ENCODE peak calls at places on chromosomes 4 and X, in four cellular contexts. One of them, this sample, is unnamed.

GRCh38 chr4:6470502-6471302 is 1.7 kb downstream of the PPP2R2C start:
- DNase-seq in central memory CD4-positive, alpha-beta T cell: no peak
- DNase-seq in HT1080: peak
- DNase-seq in T-cell: no peak
- DNase-seq in this sample: peak

GRCh38 chr4:10075158-10075863 is 41.3 kb downstream of the WDR1 start:
- DNase-seq in central memory CD4-positive, alpha-beta T cell: no peak
- DNase-seq in HT1080: no peak
- DNase-seq in T-cell: no peak
- DNase-seq in this sample: no peak

GRCh38 chr4:127533028-127533700 is 99.6 kb upstream of the INTU start:
- DNase-seq in central memory CD4-positive, alpha-beta T cell: no peak
- DNase-seq in HT1080: no peak
- DNase-seq in T-cell: no peak
- DNase-seq in this sample: no peak

GRCh38 chr4:146359771-146360170 is 145.4 kb downstream of the REELD1 start:
- DNase-seq in central memory CD4-positive, alpha-beta T cell: no peak
- DNase-seq in HT1080: no peak
- DNase-seq in T-cell: no peak
- DNase-seq in this sample: no peak

GRCh38 chr4:20428410-20429160 is 176.9 kb downstream of the SLIT2 start:
- DNase-seq in central memory CD4-positive, alpha-beta T cell: no peak
- DNase-seq in HT1080: no peak
- DNase-seq in T-cell: no peak
- DNase-seq in this sample: no peak

GRCh38 chr4:43837604-43838003 is 611.0 kb downstream of the KCTD8 start:
- DNase-seq in central memory CD4-positive, alpha-beta T cell: no peak
- DNase-seq in HT1080: no peak
- DNase-seq in T-cell: no peak
- DNase-seq in this sample: no peak

GRCh38 chrX:109997786-109998452 is 5.0 kb upstream of the TMEM164 start:
- DNase-seq in central memory CD4-positive, alpha-beta T cell: no peak
- DNase-seq in HT1080: no peak
- DNase-seq in T-cell: no peak
- DNase-seq in this sample: no peak

GRCh38 chr4:80925293-80925692 is 105.2 kb upstream of the BMP3 start:
- DNase-seq in central memory CD4-positive, alpha-beta T cell: no peak
- DNase-seq in HT1080: no peak
- DNase-seq in T-cell: no peak
- DNase-seq in this sample: no peak